ENCODE peak calls at places on chromosome 10, in nine cellular contexts. X is sigmoid colon, A is epithelial cell of esophagus, Y is A673, D is A549, G is mammary epithelial cell, H is AG04449, B is astrocyte of the spinal cord, F is AG09309. J is an unnamed sample.

GRCh38 chr10:122154733-122155366 is 116.2 kb upstream of the BTBD16 start:
- DNase-seq in X (peak), A (peak), Y (no peak), D (no peak), G (peak), H (no peak), B (peak), F (peak), J (no peak)

GRCh38 chr10:37765216-37765615 is 92.2 kb downstream of the ZNF248 start:
- DNase-seq in X (no peak), A (no peak), Y (no peak), D (no peak), G (no peak), H (no peak), B (no peak), F (no peak), J (no peak)

GRCh38 chr10:97647556-97647955 is 7.1 kb downstream of the PI4K2A start:
- DNase-seq in X (no peak), A (peak), Y (no peak), D (no peak), G (peak), H (no peak), B (peak), F (no peak), J (no peak)

GRCh38 chr10:96642973-96643372 is 56.2 kb upstream of the TM9SF3 start:
- DNase-seq in X (peak), A (peak), Y (peak), D (no peak), G (no peak), H (no peak), B (peak), F (no peak), J (no peak)

GRCh38 chr10:132835848-132836233 is 49.9 kb upstream of the NKX6-2 start:
- DNase-seq in X (no peak), A (no peak), Y (no peak), D (no peak), G (no peak), H (no peak), B (no peak), F (no peak), J (no peak)

GRCh38 chr10:93380043-93380565 is 102.0 kb downstream of the MYOF start:
- DNase-seq in X (no peak), A (no peak), Y (no peak), D (no peak), G (no peak), H (no peak), B (no peak), F (no peak), J (no peak)

GRCh38 chr10:29204119-29204518 is 84.8 kb upstream of the LYZL1 start:
- DNase-seq in X (no peak), A (no peak), Y (peak), D (no peak), G (no peak), H (no peak), B (no peak), F (no peak), J (no peak)

GRCh38 chr10:90579602-90580242 is 278.1 kb downstream of the HTR7 start:
- DNase-seq in X (no peak), A (peak), Y (no peak), D (no peak), G (peak), H (no peak), B (peak), F (no peak), J (peak)

GRCh38 chr10:120873741-120874140 is 22.6 kb downstream of the WDR11 start:
- DNase-seq in X (no peak), A (no peak), Y (no peak), D (no peak), G (no peak), H (no peak), B (no peak), F (no peak), J (no peak)

GRCh38 chr10:34744590-34744989 is 70.5 kb downstream of the PARD3 start:
- DNase-seq in X (no peak), A (no peak), Y (no peak), D (no peak), G (no peak), H (no peak), B (no peak), F (no peak), J (no peak)

GRCh38 chr10:34748357-34748756 is 66.7 kb downstream of the PARD3 start:
- DNase-seq in X (no peak), A (no peak), Y (no peak), D (no peak), G (no peak), H (no peak), B (no peak), F (no peak), J (no peak)

GRCh38 chr10:34743804-34744203 is 71.3 kb downstream of the PARD3 start:
- DNase-seq in X (peak), A (peak), Y (no peak), D (no peak), G (peak), H (no peak), B (peak), F (no peak), J (no peak)

GRCh38 chr10:34745244-34745643 is 69.9 kb downstream of the PARD3 start:
- DNase-seq in X (no peak), A (no peak), Y (no peak), D (no peak), G (no peak), H (no peak), B (no peak), F (no peak), J (no peak)

GRCh38 chr10:34746094-34746493 is 69.0 kb downstream of the PARD3 start:
- DNase-seq in X (no peak), A (peak), Y (no peak), D (no peak), G (peak), H (no peak), B (no peak), F (no peak), J (no peak)
- TF ChIP-seq CTCF in X (no peak), A (peak), Y (no peak), D (no peak), G (peak), H (no peak), B (no peak), F (no peak), J (no peak)

GRCh38 chr10:4331150-4331549 is 494.9 kb upstream of the AKR1E2 start:
- DNase-seq in X (no peak), A (peak), Y (no peak), D (no peak), G (peak), H (no peak), B (peak), F (no peak), J (no peak)

GRCh38 chr10:4334076-4334475 is 491.9 kb upstream of the AKR1E2 start:
- DNase-seq in X (no peak), A (no peak), Y (no peak), D (no peak), G (no peak), H (no peak), B (no peak), F (no peak), J (no peak)

GRCh38 chr10:4334853-4335252 is 491.2 kb upstream of the AKR1E2 start:
- DNase-seq in X (no peak), A (no peak), Y (no peak), D (no peak), G (no peak), H (no peak), B (peak), F (no peak), J (no peak)

GRCh38 chr10:4332764-4333473 is 493.1 kb upstream of the AKR1E2 start:
- DNase-seq in X (no peak), A (no peak), Y (no peak), D (no peak), G (no peak), H (no peak), B (no peak), F (no peak), J (no peak)

GRCh38 chr10:4333474-4333894 is 492.5 kb upstream of the AKR1E2 start:
- DNase-seq in X (no peak), A (no peak), Y (no peak), D (no peak), G (no peak), H (no peak), B (no peak), F (no peak), J (no peak)
- H3K4me3 ChIP-seq in X (no peak), A (no peak), Y (no peak), D (no peak), G (no peak), H (no peak), B (no peak), F (no peak), J (no peak)

GRCh38 chr10:99368646-99369045 is 39.5 kb downstream of the CNNM1 start:
- DNase-seq in X (no peak), A (no peak), Y (no peak), D (no peak), G (no peak), H (no peak), B (no peak), F (no peak), J (no peak)

GRCh38 chr10:99369126-99369525 is 40.0 kb downstream of the CNNM1 start:
- DNase-seq in X (no peak), A (no peak), Y (no peak), D (no peak), G (no peak), H (no peak), B (peak), F (no peak), J (no peak)

GRCh38 chr10:99369551-99369950 is 40.4 kb downstream of the CNNM1 start:
- DNase-seq in X (no peak), A (no peak), Y (no peak), D (no peak), G (no peak), H (peak), B (peak), F (no peak), J (no peak)

GRCh38 chr10:99372546-99373271 is 43.6 kb downstream of the CNNM1 start:
- DNase-seq in X (no peak), A (peak), Y (peak), D (no peak), G (no peak), H (no peak), B (no peak), F (peak), J (no peak)

DNA sequence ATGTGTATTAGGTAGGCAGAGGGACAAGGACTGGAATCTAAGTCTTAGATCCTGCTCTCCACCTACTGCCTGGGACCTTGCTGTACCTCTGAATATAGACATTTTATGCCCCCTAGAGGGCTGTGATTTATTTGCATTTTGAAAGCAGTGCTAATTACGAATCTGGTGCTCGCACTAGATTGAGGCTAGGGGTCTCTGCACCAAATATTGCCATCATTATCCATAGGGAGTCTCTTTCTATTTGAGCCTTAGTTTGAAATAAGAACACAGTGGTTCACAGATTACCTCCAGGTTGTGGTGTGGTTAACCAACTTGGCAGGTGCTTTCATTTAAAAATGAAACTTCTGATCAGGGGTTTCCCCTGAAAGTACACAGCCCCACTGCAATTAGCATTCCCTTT is 41.8 kb downstream of the CNNM1 start:
- DNase-seq in X (no peak), A (peak), Y (peak), D (peak), G (peak), H (no peak), B (peak), F (no peak), J (no peak)
- TF ChIP-seq CTCF in X (no peak), A (peak), Y (peak), D (peak), G (peak), H (peak), B (no peak), F (peak), J (peak)

GRCh38 chr10:127196227-127196954 is at the start of gene INSYN2A:
- DNase-seq in X (no peak), A (peak), Y (peak), D (peak), G (peak), H (no peak), B (peak), F (no peak), J (no peak)

GRCh38 chr10:127194598-127194997 is 1.8 kb downstream of the INSYN2A start:
- DNase-seq in X (no peak), A (no peak), Y (no peak), D (no peak), G (no peak), H (no peak), B (no peak), F (no peak), J (no peak)

GRCh38 chr10:127196955-127197432 is 603 bp upstream of the INSYN2A start:
- DNase-seq in X (no peak), A (no peak), Y (no peak), D (no peak), G (no peak), H (no peak), B (peak), F (no peak), J (no peak)

GRCh38 chr10:127195041-127195506 is 1.3 kb downstream of the INSYN2A start:
- DNase-seq in X (no peak), A (peak), Y (no peak), D (peak), G (no peak), H (no peak), B (no peak), F (no peak), J (no peak)

DNA sequence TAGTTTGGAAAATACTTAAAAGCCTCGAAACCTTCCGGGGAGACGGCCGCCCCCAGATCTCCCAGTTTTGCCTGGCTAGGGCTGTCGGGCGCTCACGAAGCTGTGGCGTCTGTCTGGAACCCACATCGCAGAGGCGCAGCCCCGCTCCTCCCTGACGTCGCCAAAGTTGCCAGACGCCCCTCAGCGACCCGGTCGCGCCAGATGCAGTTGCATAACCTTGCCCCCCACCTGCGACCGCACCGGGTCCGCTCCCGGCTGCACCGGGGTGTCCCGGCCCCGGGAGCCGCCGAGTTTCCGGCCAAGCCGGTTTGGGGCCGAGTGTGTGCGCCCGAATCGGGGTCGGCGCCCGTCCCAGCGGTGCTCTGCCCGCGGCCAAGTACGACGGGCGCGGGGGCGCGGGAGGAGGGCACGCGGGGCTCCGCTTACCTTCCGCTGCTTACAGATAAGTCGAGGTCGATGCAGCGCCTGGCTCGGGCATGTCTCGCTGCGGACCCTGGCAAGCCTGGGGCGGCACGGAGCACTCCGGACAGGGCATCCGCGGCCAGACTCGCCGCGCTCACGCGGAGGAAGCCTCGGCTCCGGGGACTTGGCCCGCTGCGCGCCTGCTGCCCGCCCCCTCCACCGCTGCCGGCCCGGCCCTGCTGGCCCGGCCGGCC is 692 bp downstream of the INSYN2A start:
- DNase-seq in X (no peak), A (peak), Y (no peak), D (no peak), G (peak), H (no peak), B (peak), F (no peak), J (no peak)
- H3K4me3 ChIP-seq in X (peak), A (peak), Y (peak), D (peak), G (peak), H (peak), B (peak), F (peak), J (peak)

DNA sequence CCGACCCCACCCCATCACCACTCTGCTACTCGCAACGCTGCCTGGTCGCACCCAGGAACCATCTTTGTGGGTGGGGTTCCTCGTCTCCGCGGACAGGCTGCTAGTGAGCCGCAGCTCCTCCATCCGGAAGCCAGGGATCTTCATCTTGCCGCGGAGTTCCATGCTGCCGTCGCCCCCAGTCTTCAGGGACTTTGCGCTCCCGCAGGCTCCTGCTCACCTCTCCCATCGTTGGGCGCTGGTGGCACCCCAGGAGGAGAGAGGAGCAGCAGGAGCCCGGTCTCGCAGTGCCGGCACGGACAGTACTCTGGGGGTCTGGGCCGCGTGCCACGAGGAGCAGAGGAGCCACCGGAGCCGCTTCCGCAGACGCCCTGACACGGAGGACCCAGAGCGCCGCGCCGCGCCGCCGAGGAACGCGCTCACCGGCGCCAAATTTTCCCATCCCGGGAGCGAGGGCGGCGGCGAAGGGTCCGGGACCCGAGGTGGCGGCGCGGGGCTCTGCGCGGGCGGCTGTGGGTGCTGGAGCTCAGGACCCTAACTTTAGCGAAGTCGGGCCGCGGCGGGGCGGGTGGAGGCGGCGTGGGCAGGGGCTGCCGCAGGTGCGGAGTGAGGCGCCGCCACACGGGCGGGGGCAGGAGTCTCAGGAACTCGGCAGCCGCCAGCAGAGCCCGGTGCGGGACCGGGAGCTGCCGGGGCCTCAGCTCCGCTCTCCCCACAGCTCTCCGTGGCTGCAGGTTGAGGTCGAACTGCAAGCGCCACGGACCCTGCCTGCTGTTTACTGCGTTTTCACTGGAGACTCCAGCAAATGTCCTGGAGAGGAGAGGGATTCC is 750.2 kb upstream of the SORCS1 start:
- DNase-seq in X (peak), A (peak), Y (peak), D (no peak), G (peak), H (no peak), B (no peak), F (no peak), J (no peak)
- TF ChIP-seq CTCF in X (no peak), A (no peak), Y (no peak), D (no peak), G (no peak), H (no peak), B (no peak), F (no peak), J (no peak)

DNA sequence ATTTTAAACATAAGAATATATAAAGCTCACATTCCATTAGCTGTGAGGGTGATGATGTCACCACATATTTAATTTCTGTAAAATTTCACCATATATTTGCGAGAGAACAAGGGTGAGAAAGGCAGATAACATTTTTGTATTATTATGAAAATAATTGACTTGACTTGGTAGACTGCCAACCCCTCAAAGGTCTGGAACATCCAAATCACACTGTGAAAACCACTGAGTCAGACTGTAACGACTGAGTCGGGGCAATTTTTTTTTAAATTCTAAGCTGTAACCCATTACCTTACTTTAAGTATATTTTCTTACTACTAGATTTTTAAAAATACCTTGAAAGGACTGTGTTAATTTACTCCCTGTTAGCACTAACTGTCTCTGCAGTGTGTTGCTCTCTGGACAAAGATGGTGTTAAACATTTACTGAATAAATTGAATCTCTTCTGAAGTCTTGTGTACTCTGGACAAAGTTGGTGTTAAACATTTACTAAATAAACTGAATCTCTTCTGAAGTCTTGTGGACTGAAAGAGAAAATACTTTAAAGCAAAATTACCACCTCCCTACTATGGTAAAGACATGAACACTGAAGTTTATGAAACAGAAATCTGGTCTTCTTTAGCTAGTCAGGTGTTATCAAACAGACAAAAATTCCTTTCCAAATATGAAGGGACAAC is 14.1 kb downstream of the PDZD8 start:
- DNase-seq in X (no peak), A (no peak), Y (no peak), D (no peak), G (no peak), H (no peak), B (peak), F (no peak), J (no peak)
- H3K4me3 ChIP-seq in X (no peak), A (no peak), Y (no peak), D (peak), G (no peak), H (no peak), B (no peak), F (no peak), J (no peak)

J was measured in astrocyte of the cerebellum.